ENCODE peak calls at places on chromosomes 11 and 22, in five cellular contexts. T is coronary artery, Z is HTR-8/SVneo, O is GM13976, A is activated T-cell treated with anti-CD3 and anti-CD28 coated beads for 1 hour. K is an unnamed sample.

GRCh38 chr11:73178681-73179080 is 36.6 kb upstream of the FCHSD2 start:
- DNase-seq in T (no peak), Z (no peak), O (no peak), A (no peak), K (no peak)

GRCh38 chr11:100574894-100575769 is 112.0 kb upstream of the ARHGAP42 start:
- DNase-seq in T (no peak), Z (peak), O (no peak), A (no peak), K (no peak)

GRCh38 chr11:79393362-79394043 is 47.3 kb downstream of the TENM4 start:
- DNase-seq in T (no peak), Z (no peak), O (no peak), A (no peak), K (no peak)

GRCh38 chr11:27783701-27784355 is 83.6 kb upstream of the BDNF start:
- DNase-seq in T (no peak), Z (no peak), O (no peak), A (no peak), K (no peak)

GRCh38 chr22:44070029-44070428 is 45.9 kb downstream of the PARVB start:
- DNase-seq in T (no peak), Z (no peak), O (no peak), A (no peak), K (no peak)

GRCh38 chr11:76740772-76741171 is 42.4 kb upstream of the TSKU start:
- DNase-seq in T (no peak), Z (no peak), O (no peak), A (no peak), K (no peak)

GRCh38 chr11:65918211-65919150 is at the start of gene C11orf68:
- DNase-seq in T (no peak), Z (no peak), O (no peak), A (peak), K (no peak)

GRCh38 chr11:15175780-15176179 is 61.1 kb downstream of the INSC start:
- DNase-seq in T (no peak), Z (no peak), O (no peak), A (no peak), K (no peak)

GRCh38 chr11:119681537-119681936 is 47.5 kb downstream of the NECTIN1 start:
- DNase-seq in T (no peak), Z (no peak), O (no peak), A (no peak), K (no peak)

GRCh38 chr22:30208631-30209603 is 37.6 kb downstream of the LIF start:
- DNase-seq in T (peak), Z (no peak), O (peak), A (no peak), K (no peak)

GRCh38 chr11:129865701-129866100 is 29.7 kb downstream of the NFRKB start:
- DNase-seq in T (peak), Z (no peak), O (no peak), A (no peak), K (no peak)

GRCh38 chr11:58471892-58472291 is 29.9 kb upstream of the OR5B12 start:
- DNase-seq in T (no peak), Z (no peak), O (no peak), A (no peak), K (no peak)

GRCh38 chr22:32712644-32713355 is 88.7 kb upstream of the TIMP3 start:
- DNase-seq in T (no peak), Z (no peak), O (no peak), A (no peak), K (no peak)

GRCh38 chr11:86919557-86920210 is 35.5 kb downstream of the FZD4 start:
- DNase-seq in T (no peak), Z (peak), O (peak), A (no peak), K (no peak)

GRCh38 chr11:128757886-128758612 is 64.2 kb downstream of the FLI1 start:
- DNase-seq in T (no peak), Z (no peak), O (peak), A (no peak), K (no peak)

GRCh38 chr22:46568102-46568809 is 30.8 kb upstream of the CELSR1 start:
- DNase-seq in T (no peak), Z (no peak), O (no peak), A (no peak), K (no peak)

GRCh38 chr22:21652547-21653545 is 10.7 kb downstream of the SDF2L1 start:
- DNase-seq in T (no peak), Z (no peak), O (no peak), A (no peak), K (no peak)

GRCh38 chr11:119739021-119739703 is 10.2 kb upstream of the NECTIN1 start:
- DNase-seq in T (no peak), Z (no peak), O (no peak), A (no peak), K (no peak)

GRCh38 chr22:35587447-35587870 is 29.7 kb downstream of the MB start:
- DNase-seq in T (no peak), Z (no peak), O (no peak), A (no peak), K (no peak)

GRCh38 chr22:29380856-29381255 is 7.5 kb downstream of the AP1B1 start:
- DNase-seq in T (no peak), Z (no peak), O (no peak), A (no peak), K (no peak)

GRCh38 chr11:104323841-104324240 is 159.9 kb upstream of the PDGFD start:
- DNase-seq in T (no peak), Z (no peak), O (no peak), A (no peak), K (no peak)

GRCh38 chr11:103803062-103803461 is 233.4 kb upstream of the DDI1 start:
- DNase-seq in T (no peak), Z (no peak), O (no peak), A (no peak), K (no peak)

GRCh38 chr11:63505857-63506528 is at the start of gene LGALS12:
- DNase-seq in T (no peak), Z (no peak), O (peak), A (no peak), K (no peak)

GRCh38 chr11:1224491-1225385 is 1.9 kb downstream of the MUC5B start:
- DNase-seq in T (no peak), Z (no peak), O (no peak), A (no peak), K (no peak)

GRCh38 chr11:133957926-133958325 is 1.2 kb upstream of the IGSF9B start:
- DNase-seq in T (no peak), Z (no peak), O (no peak), A (no peak), K (no peak)

GRCh38 chr22:38477515-38477914 is 9.6 kb downstream of the KDELR3 start:
- DNase-seq in T (no peak), Z (no peak), O (no peak), A (no peak), K (no peak)

GRCh38 chr22:49517211-49517610 is 310.5 kb downstream of the BRD1 start:
- DNase-seq in T (no peak), Z (no peak), O (no peak), A (no peak), K (no peak)

GRCh38 chr22:43570531-43571144 is 158.8 kb downstream of the MPPED1 start:
- DNase-seq in T (no peak), Z (no peak), O (no peak), A (no peak), K (no peak)

GRCh38 chr11:65418431-65418680 is 4.2 kb upstream of the NEAT1 start:
- DNase-seq in T (no peak), Z (no peak), O (no peak), A (no peak), K (no peak)

GRCh38 chr11:111910637-111911562 is 670 bp downstream of the CRYAB start:
- DNase-seq in T (no peak), Z (no peak), O (no peak), A (no peak), K (no peak)

GRCh38 chr11:129117595-129118350 is 74.4 kb downstream of the ARHGAP32 start:
- DNase-seq in T (no peak), Z (peak), O (peak), A (peak), K (peak)

GRCh38 chr22:48306785-48307570 is 1520.7 kb downstream of the BRD1 start:
- DNase-seq in T (peak), Z (no peak), O (peak), A (no peak), K (no peak)

GRCh38 chr22:30857103-30857502 is 111.5 kb downstream of the MORC2 start:
- DNase-seq in T (no peak), Z (no peak), O (no peak), A (no peak), K (no peak)